ENCODE peak calls at places on chromosomes 6 and 20, in six cellular contexts. One of them, this sample, is unnamed.

GRCh38 chr6:14857501-14857900 is 388.4 kb upstream of the JARID2 start:
- DNase-seq in IMR-90: no peak
- DNase-seq in neuronal stem cell: no peak
- DNase-seq in mesenchymal stem cell: no peak
- DNase-seq in H1: no peak
- DNase-seq in trophoblast cell: no peak
- DNase-seq in this sample: no peak

GRCh38 chr20:48483667-48484066 is 344.1 kb downstream of the PREX1 start:
- DNase-seq in IMR-90: no peak
- DNase-seq in neuronal stem cell: no peak
- DNase-seq in mesenchymal stem cell: no peak
- DNase-seq in H1: no peak
- DNase-seq in trophoblast cell: no peak
- DNase-seq in this sample: no peak

GRCh38 chr20:44412402-44413144 is 57.1 kb downstream of the HNF4A start:
- DNase-seq in IMR-90: no peak
- DNase-seq in neuronal stem cell: no peak
- DNase-seq in mesenchymal stem cell: no peak
- DNase-seq in H1: no peak
- DNase-seq in trophoblast cell: no peak
- DNase-seq in this sample: no peak

GRCh38 chr6:158836625-158837311 is 17.6 kb upstream of the EZR start:
- DNase-seq in IMR-90: no peak
- DNase-seq in neuronal stem cell: no peak
- DNase-seq in mesenchymal stem cell: no peak
- DNase-seq in H1: no peak
- DNase-seq in trophoblast cell: no peak
- DNase-seq in this sample: no peak

GRCh38 chr6:75210885-75211739 is 5.3 kb upstream of the COL12A1 start:
- DNase-seq in IMR-90: peak; percentile 79
- DNase-seq in neuronal stem cell: peak; percentile 61
- DNase-seq in mesenchymal stem cell: peak; percentile 76
- DNase-seq in H1: no peak
- DNase-seq in trophoblast cell: peak; percentile 36
- DNase-seq in this sample: no peak

GRCh38 chr6:128952902-128953301 is 70.0 kb downstream of the LAMA2 start:
- DNase-seq in IMR-90: no peak
- DNase-seq in neuronal stem cell: no peak
- DNase-seq in mesenchymal stem cell: no peak
- DNase-seq in H1: no peak
- DNase-seq in trophoblast cell: no peak
- DNase-seq in this sample: no peak

GRCh38 chr6:11536795-11537194 is 754 bp upstream of the TMEM170B start:
- DNase-seq in IMR-90: no peak
- DNase-seq in neuronal stem cell: peak; percentile 11
- DNase-seq in mesenchymal stem cell: peak; percentile 22
- DNase-seq in H1: peak; percentile 50
- DNase-seq in trophoblast cell: no peak
- DNase-seq in this sample: peak; percentile 39

GRCh38 chr20:20695250-20695816 is 17.1 kb downstream of the RALGAPA2 start:
- DNase-seq in IMR-90: no peak
- DNase-seq in neuronal stem cell: no peak
- DNase-seq in mesenchymal stem cell: no peak
- DNase-seq in H1: no peak
- DNase-seq in trophoblast cell: peak; percentile 23
- DNase-seq in this sample: no peak

GRCh38 chr6:50264995-50265571 is 215.4 kb upstream of the DEFB112 start:
- DNase-seq in IMR-90: no peak
- DNase-seq in neuronal stem cell: peak; percentile 20
- DNase-seq in mesenchymal stem cell: no peak
- DNase-seq in H1: no peak
- DNase-seq in trophoblast cell: no peak
- DNase-seq in this sample: no peak

GRCh38 chr6:56357616-56358373 is 110.4 kb upstream of the COL21A1 start:
- DNase-seq in IMR-90: peak; percentile 57
- DNase-seq in neuronal stem cell: no peak
- DNase-seq in mesenchymal stem cell: no peak
- DNase-seq in H1: no peak
- DNase-seq in trophoblast cell: no peak
- DNase-seq in this sample: no peak

GRCh38 chr6:14240411-14241166 is 123.0 kb downstream of the CD83 start:
- DNase-seq in IMR-90: no peak
- DNase-seq in neuronal stem cell: no peak
- DNase-seq in mesenchymal stem cell: no peak
- DNase-seq in H1: peak; percentile 11
- DNase-seq in trophoblast cell: no peak
- DNase-seq in this sample: no peak

GRCh38 chr6:41824571-41825569 is 37.4 kb downstream of the TOMM6 start:
- DNase-seq in IMR-90: peak; percentile 76
- DNase-seq in neuronal stem cell: no peak
- DNase-seq in mesenchymal stem cell: peak; percentile 74
- DNase-seq in H1: no peak
- DNase-seq in trophoblast cell: no peak
- DNase-seq in this sample: no peak

GRCh38 chr6:129481706-129482105 is 228.3 kb downstream of the ARHGAP18 start:
- DNase-seq in IMR-90: peak; percentile 63
- DNase-seq in neuronal stem cell: no peak
- DNase-seq in mesenchymal stem cell: no peak
- DNase-seq in H1: no peak
- DNase-seq in trophoblast cell: no peak
- DNase-seq in this sample: no peak

GRCh38 chr6:19838442-19839236 is 1.5 kb downstream of the ID4 start:
- DNase-seq in IMR-90: peak; percentile 11
- DNase-seq in neuronal stem cell: peak; percentile 50
- DNase-seq in mesenchymal stem cell: peak; percentile 37
- DNase-seq in H1: peak; percentile 75
- DNase-seq in trophoblast cell: peak; percentile 18
- DNase-seq in this sample: peak; percentile 74

GRCh38 chr6:100353276-100354015 is 111.3 kb downstream of the SIM1 start:
- DNase-seq in IMR-90: peak; percentile 70
- DNase-seq in neuronal stem cell: no peak
- DNase-seq in mesenchymal stem cell: peak; percentile 21
- DNase-seq in H1: no peak
- DNase-seq in trophoblast cell: no peak
- DNase-seq in this sample: no peak

GRCh38 chr6:37204014-37204751 is 34.2 kb downstream of the PIM1 start:
- DNase-seq in IMR-90: peak; percentile 47
- DNase-seq in neuronal stem cell: no peak
- DNase-seq in mesenchymal stem cell: peak; percentile 37
- DNase-seq in H1: no peak
- DNase-seq in trophoblast cell: no peak
- DNase-seq in this sample: no peak

GRCh38 chr20:15739056-15739455 is 834.2 kb downstream of the KIF16B start:
- DNase-seq in IMR-90: no peak
- DNase-seq in neuronal stem cell: no peak
- DNase-seq in mesenchymal stem cell: peak; percentile 52
- DNase-seq in H1: no peak
- DNase-seq in trophoblast cell: no peak
- DNase-seq in this sample: no peak

GRCh38 chr20:11378252-11378651 is 539.4 kb upstream of the BTBD3 start:
- DNase-seq in IMR-90: no peak
- DNase-seq in neuronal stem cell: no peak
- DNase-seq in mesenchymal stem cell: no peak
- DNase-seq in H1: no peak
- DNase-seq in trophoblast cell: no peak
- DNase-seq in this sample: peak; percentile 41

GRCh38 chr6:63783096-63783495 is 147.5 kb downstream of the PHF3 start:
- DNase-seq in IMR-90: no peak
- DNase-seq in neuronal stem cell: no peak
- DNase-seq in mesenchymal stem cell: no peak
- DNase-seq in H1: no peak
- DNase-seq in trophoblast cell: no peak
- DNase-seq in this sample: no peak

DNA sequence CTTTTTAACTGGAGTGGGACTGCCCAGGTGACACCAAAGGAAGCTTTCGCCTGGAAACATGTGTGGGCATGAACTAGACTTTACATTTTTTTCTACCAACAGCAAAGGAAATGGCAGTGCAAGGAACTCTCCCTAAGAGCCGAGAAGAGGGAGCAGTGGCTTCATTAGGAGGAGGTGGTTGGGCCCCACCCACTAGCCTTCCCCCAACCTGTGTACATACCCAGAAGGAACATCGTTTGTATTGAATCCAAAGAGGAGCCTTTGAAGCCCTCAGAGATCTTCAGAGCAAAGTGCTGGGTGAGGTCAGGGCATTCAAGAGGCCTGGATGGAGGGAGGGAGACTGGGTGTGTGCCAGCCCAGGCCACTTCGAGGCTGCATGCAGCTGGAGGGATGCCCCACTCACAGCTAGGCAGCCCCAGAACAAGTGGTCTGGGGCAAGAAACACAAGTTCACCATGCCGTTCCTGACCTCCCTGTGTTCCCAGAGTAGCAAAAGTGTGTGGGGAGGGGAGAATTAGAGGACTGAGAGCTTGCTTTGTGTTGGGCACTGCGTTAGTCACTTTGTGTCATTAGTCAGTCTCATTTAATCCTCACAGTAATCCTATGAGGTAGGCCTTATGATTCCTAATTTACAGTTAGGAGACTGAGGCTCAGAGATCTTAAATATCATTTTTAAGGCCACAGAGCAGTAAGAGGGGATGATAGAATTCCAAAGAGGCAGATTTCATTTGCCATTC is 191.6 kb upstream of the SUPT3H start:
- DNase-seq in IMR-90: no peak
- DNase-seq in neuronal stem cell: no peak
- DNase-seq in mesenchymal stem cell: no peak
- DNase-seq in H1: no peak
- DNase-seq in trophoblast cell: no peak
- DNase-seq in this sample: no peak
- H3K14ac ChIP-seq in IMR-90: peak overlapping the region; percentile 9
- H3K14ac ChIP-seq in neuronal stem cell: no peak overlapping the region
- H3K14ac ChIP-seq in mesenchymal stem cell: no peak overlapping the region
- H3K14ac ChIP-seq in H1: no peak overlapping the region
- H3K14ac ChIP-seq in trophoblast cell: peak overlapping the region; percentile 40
- H3K14ac ChIP-seq in this sample: no peak overlapping the region

GRCh38 chr6:22583230-22583629 is 13.9 kb downstream of the HDGFL1 start:
- DNase-seq in IMR-90: no peak
- DNase-seq in neuronal stem cell: no peak
- DNase-seq in mesenchymal stem cell: no peak
- DNase-seq in H1: no peak
- DNase-seq in trophoblast cell: no peak
- DNase-seq in this sample: no peak
- H3K14ac ChIP-seq in IMR-90: no peak overlapping the region
- H3K14ac ChIP-seq in neuronal stem cell: no peak overlapping the region
- H3K14ac ChIP-seq in mesenchymal stem cell: no peak overlapping the region
- H3K14ac ChIP-seq in H1: no peak overlapping the region
- H3K14ac ChIP-seq in trophoblast cell: no peak overlapping the region
- H3K14ac ChIP-seq in this sample: no peak overlapping the region

GRCh38 chr6:10166031-10166430 is 248.8 kb downstream of the TFAP2A start:
- DNase-seq in IMR-90: no peak
- DNase-seq in neuronal stem cell: no peak
- DNase-seq in mesenchymal stem cell: no peak
- DNase-seq in H1: no peak
- DNase-seq in trophoblast cell: no peak
- DNase-seq in this sample: no peak

GRCh38 chr6:10163159-10163962 is 251.5 kb downstream of the TFAP2A start:
- DNase-seq in IMR-90: no peak
- DNase-seq in neuronal stem cell: no peak
- DNase-seq in mesenchymal stem cell: no peak
- DNase-seq in H1: no peak
- DNase-seq in trophoblast cell: peak; percentile 91
- DNase-seq in this sample: no peak
- H3K14ac ChIP-seq in IMR-90: no peak overlapping the region
- H3K14ac ChIP-seq in neuronal stem cell: no peak overlapping the region
- H3K14ac ChIP-seq in mesenchymal stem cell: no peak overlapping the region
- H3K14ac ChIP-seq in H1: no peak overlapping the region
- H3K14ac ChIP-seq in trophoblast cell: no peak overlapping the region
- H3K14ac ChIP-seq in this sample: no peak overlapping the region

DNA sequence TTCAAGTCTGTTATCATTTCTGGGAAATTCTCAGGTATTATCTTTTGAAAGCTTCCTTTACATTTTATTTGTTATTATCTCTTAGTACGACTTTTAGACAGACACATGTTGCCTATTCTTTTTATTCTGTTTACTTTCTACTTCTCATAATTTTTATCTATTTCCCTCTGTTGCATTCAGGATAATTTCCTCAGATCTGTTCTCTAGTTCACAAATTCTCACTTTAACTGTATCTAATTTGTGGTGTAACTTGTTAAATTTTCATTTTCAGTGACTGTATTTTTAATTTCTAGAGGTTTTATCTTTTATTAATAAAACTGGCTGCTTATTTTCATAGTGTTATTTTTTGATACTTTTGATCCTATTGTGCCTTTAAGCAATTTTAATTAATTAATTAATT is 16.0 kb downstream of the ATRN start:
- DNase-seq in IMR-90: no peak
- DNase-seq in neuronal stem cell: no peak
- DNase-seq in mesenchymal stem cell: no peak
- DNase-seq in H1: no peak
- DNase-seq in trophoblast cell: no peak
- DNase-seq in this sample: no peak
- H3K14ac ChIP-seq in IMR-90: no peak overlapping the region
- H3K14ac ChIP-seq in neuronal stem cell: no peak overlapping the region
- H3K14ac ChIP-seq in mesenchymal stem cell: no peak overlapping the region
- H3K14ac ChIP-seq in H1: no peak overlapping the region
- H3K14ac ChIP-seq in trophoblast cell: no peak overlapping the region
- H3K14ac ChIP-seq in this sample: no peak overlapping the region

This sample was measured in H9.